ENCODE peak calls at places on chromosome 14, in five cellular contexts. H is stomach, F is GM12878, X is HepG2, Y is transverse colon. M is an unnamed sample.

GRCh38 chr14:68199465-68200145 is 380.0 kb downstream of the RAD51B start:
- DNase-seq in Y (no peak), H (peak), X (no peak), F (no peak), M (no peak)

GRCh38 chr14:37546621-37547447 is 48.2 kb downstream of the FOXA1 start:
- DNase-seq in F (no peak), Y (no peak), H (no peak), X (peak), M (no peak)

GRCh38 chr14:89201645-89202044 is 215.4 kb downstream of the FOXN3 start:
- DNase-seq in F (peak), H (no peak), X (no peak), Y (no peak), M (no peak)

GRCh38 chr14:54374117-54374884 is 22.5 kb upstream of the CDKN3 start:
- DNase-seq in H (no peak), Y (no peak), F (no peak), X (peak), M (no peak)

GRCh38 chr14:64806202-64806861 is 73.4 kb downstream of the SPTB start:
- DNase-seq in X (peak), F (no peak), H (peak), Y (no peak), M (peak)

GRCh38 chr14:101103321-101103901 is 199.9 kb upstream of the RTL1 start:
- DNase-seq in X (no peak), Y (no peak), H (peak), F (no peak), M (peak)

GRCh38 chr14:87966816-87967215 is 26.2 kb downstream of the GALC start:
- DNase-seq in F (no peak), H (no peak), X (no peak), Y (no peak), M (no peak)

GRCh38 chr14:22901799-22902198 is 17.1 kb downstream of the RBM23 start:
- DNase-seq in Y (no peak), H (no peak), X (no peak), F (no peak), M (no peak)

GRCh38 chr14:67010602-67011001 is 178.6 kb upstream of the GARIN2 start:
- DNase-seq in Y (no peak), F (no peak), X (no peak), H (no peak), M (no peak)

GRCh38 chr14:55130194-55130550 is 1.1 kb downstream of the LGALS3 start:
- DNase-seq in X (peak), F (no peak), H (peak), Y (no peak), M (no peak)

GRCh38 chr14:68795602-68796417 is 2.9 kb upstream of the ZFP36L1 start:
- DNase-seq in H (peak), F (no peak), Y (peak), X (peak), M (peak)

GRCh38 chr14:104441275-104442106 is 138.1 kb upstream of the C14orf180 start:
- DNase-seq in H (no peak), F (no peak), Y (no peak), X (no peak), M (peak)

GRCh38 chr14:102799684-102800562 is 22.7 kb downstream of the TRAF3 start:
- DNase-seq in H (no peak), Y (no peak), F (no peak), X (no peak), M (no peak)

GRCh38 chr14:72780771-72781170 is 113.1 kb downstream of the DPF3 start:
- DNase-seq in Y (no peak), F (no peak), H (no peak), X (no peak), M (no peak)

GRCh38 chr14:93725002-93725582 is 63.2 kb downstream of the PRIMA1 start:
- DNase-seq in H (no peak), Y (no peak), F (no peak), X (no peak), M (peak)

GRCh38 chr14:51860836-51861583 is 598 bp downstream of the GNG2 start:
- DNase-seq in H (no peak), F (no peak), X (no peak), Y (no peak), M (no peak)

GRCh38 chr14:70595443-70596185 is 4.8 kb downstream of the MED6 start:
- DNase-seq in Y (no peak), X (no peak), H (no peak), F (no peak), M (no peak)

GRCh38 chr14:92702441-92702918 is 45.9 kb downstream of the LGMN start:
- DNase-seq in X (no peak), Y (no peak), F (peak), H (no peak), M (peak)

GRCh38 chr14:61537567-61538463 is 157.5 kb upstream of the HIF1A start:
- DNase-seq in X (peak), Y (peak), F (no peak), H (peak), M (no peak)

GRCh38 chr14:103932791-103933490 is 4.7 kb downstream of the TDRD9 start:
- DNase-seq in H (no peak), X (no peak), F (no peak), Y (no peak), M (no peak)

GRCh38 chr14:105891631-105892452 is 365.5 kb downstream of the TMEM121 start:
- DNase-seq in F (no peak), H (peak), Y (peak), X (no peak), M (no peak)

GRCh38 chr14:34693228-34693939 is 21.0 kb downstream of the CFL2 start:
- DNase-seq in H (peak), X (peak), F (no peak), Y (peak), M (no peak)

GRCh38 chr14:101962503-101962874 is 1.9 kb upstream of the DYNC1H1 start:
- DNase-seq in F (no peak), Y (peak), X (peak), H (peak), M (peak)

GRCh38 chr14:69321601-69322330 is 61.8 kb downstream of the GALNT16 start:
- DNase-seq in Y (no peak), X (no peak), H (no peak), F (no peak), M (peak)

GRCh38 chr14:72801381-72801812 is 92.5 kb downstream of the DPF3 start:
- DNase-seq in F (no peak), X (no peak), H (no peak), Y (no peak), M (no peak)

GRCh38 chr14:51562816-51563215 is 88.9 kb upstream of the FRMD6 start:
- DNase-seq in X (no peak), Y (no peak), F (no peak), H (no peak), M (no peak)

GRCh38 chr14:81247271-81247766 is 26.6 kb upstream of the GTF2A1 start:
- DNase-seq in Y (no peak), H (peak), F (no peak), X (no peak), M (no peak)

GRCh38 chr14:72578514-72578913 is 315.4 kb downstream of the DPF3 start:
- DNase-seq in F (no peak), H (no peak), X (no peak), Y (no peak), M (no peak)

GRCh38 chr14:96029089-96029650 is 10.0 kb upstream of the C14orf132 start:
- DNase-seq in F (no peak), H (no peak), X (no peak), Y (no peak), M (no peak)

GRCh38 chr14:96027356-96028335 is 11.5 kb upstream of the C14orf132 start:
- DNase-seq in X (no peak), Y (no peak), F (no peak), H (no peak), M (no peak)

GRCh38 chr14:96031691-96032090 is 7.5 kb upstream of the C14orf132 start:
- DNase-seq in X (no peak), F (no peak), Y (no peak), H (no peak), M (no peak)

GRCh38 chr14:96030136-96030760 is 8.9 kb upstream of the C14orf132 start:
- DNase-seq in X (no peak), F (no peak), Y (no peak), H (no peak), M (no peak)
- TF ChIP-seq EP300 in X (no peak), F (no peak), Y (no peak), H (peak), M (no peak)

GRCh38 chr14:75290851-75291250 is 12.2 kb downstream of the FOS start:
- DNase-seq in H (no peak), F (no peak), X (no peak), Y (no peak), M (peak)
- TF ChIP-seq POLR2AphosphoS5 in H (no peak), F (no peak), X (no peak), Y (no peak), M (no peak)

GRCh38 chr14:48703728-48704467 is 882.3 kb downstream of the RPS29 start:
- DNase-seq in H (no peak), F (no peak), X (no peak), Y (no peak), M (no peak)
- TF ChIP-seq EP300 in H (no peak), F (no peak), X (no peak), Y (no peak), M (no peak)

GRCh38 chr14:99564256-99564902 is 39.6 kb downstream of the CCDC85C start:
- DNase-seq in F (no peak), X (peak), H (peak), Y (no peak), M (no peak)

GRCh38 chr14:99564903-99565259 is 39.1 kb downstream of the CCDC85C start:
- DNase-seq in F (no peak), Y (no peak), X (no peak), H (no peak), M (no peak)

GRCh38 chr14:99561827-99562226 is 42.2 kb downstream of the CCDC85C start:
- DNase-seq in X (no peak), Y (no peak), F (no peak), H (no peak), M (no peak)

GRCh38 chr14:99563749-99564129 is 40.3 kb downstream of the CCDC85C start:
- DNase-seq in X (no peak), Y (no peak), F (no peak), H (no peak), M (no peak)

GRCh38 chr14:99562848-99563748 is 40.9 kb downstream of the CCDC85C start:
- DNase-seq in X (peak), F (no peak), H (peak), Y (peak), M (no peak)
- TF ChIP-seq POLR2AphosphoS5 in X (no peak), F (no peak), H (peak), Y (peak), M (no peak)

GRCh38 chr14:29584992-29585391 is 342.7 kb downstream of the PRKD1 start:
- DNase-seq in Y (peak), F (no peak), H (no peak), X (peak), M (no peak)
- TF ChIP-seq EP300 in Y (no peak), F (no peak), H (no peak), X (no peak), M (no peak)

DNA sequence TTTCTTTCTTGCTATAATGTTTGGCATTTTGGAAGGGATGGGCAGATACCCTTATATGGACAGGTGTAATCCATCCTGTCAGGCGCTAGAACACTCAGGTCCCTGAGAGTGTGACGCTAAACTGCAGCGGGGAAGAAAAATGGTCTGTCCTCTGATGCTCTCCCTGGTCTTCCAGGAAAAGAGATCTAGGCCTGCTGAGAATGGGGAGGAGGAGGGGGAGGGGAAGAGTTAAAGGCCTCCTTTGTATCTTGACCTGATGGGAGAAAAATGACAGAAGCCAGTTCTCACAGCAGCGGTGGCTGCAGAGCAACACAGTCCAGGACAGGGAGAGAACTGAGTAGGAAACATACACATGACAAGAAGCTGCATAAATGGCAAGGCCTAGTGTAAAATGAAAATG is 61.1 kb downstream of the RPS6KA5 start:
- DNase-seq in X (no peak), Y (no peak), H (no peak), F (no peak), M (no peak)
- TF ChIP-seq POLR2AphosphoS5 in X (no peak), Y (peak), H (no peak), F (no peak), M (no peak)

GRCh38 chr14:82309199-82309598 is 775.5 kb upstream of the SEL1L start:
- DNase-seq in Y (no peak), F (no peak), H (no peak), X (no peak), M (no peak)

GRCh38 chr14:82313889-82314288 is 780.2 kb upstream of the SEL1L start:
- DNase-seq in X (no peak), Y (no peak), F (no peak), H (no peak), M (no peak)
- TF ChIP-seq EP300 in X (no peak), Y (no peak), F (no peak), H (no peak), M (no peak)

GRCh38 chr14:91323031-91323430 is 78.5 kb upstream of the GPR68 start:
- DNase-seq in H (no peak), Y (no peak), F (no peak), X (no peak), M (no peak)

GRCh38 chr14:91324606-91324950 is 80.1 kb upstream of the GPR68 start:
- DNase-seq in X (no peak), Y (no peak), H (no peak), F (no peak), M (no peak)

GRCh38 chr14:91322623-91323022 is 78.1 kb upstream of the GPR68 start:
- DNase-seq in F (no peak), H (no peak), X (no peak), Y (no peak), M (no peak)

GRCh38 chr14:91325211-91325610 is 80.7 kb upstream of the GPR68 start:
- DNase-seq in X (no peak), Y (no peak), H (no peak), F (no peak), M (no peak)

GRCh38 chr14:91323671-91324605 is 79.4 kb upstream of the GPR68 start:
- DNase-seq in H (peak), X (peak), F (peak), Y (peak), M (peak)
- TF ChIP-seq POLR2AphosphoS5 in H (peak), X (no peak), F (peak), Y (no peak), M (no peak)

DNA sequence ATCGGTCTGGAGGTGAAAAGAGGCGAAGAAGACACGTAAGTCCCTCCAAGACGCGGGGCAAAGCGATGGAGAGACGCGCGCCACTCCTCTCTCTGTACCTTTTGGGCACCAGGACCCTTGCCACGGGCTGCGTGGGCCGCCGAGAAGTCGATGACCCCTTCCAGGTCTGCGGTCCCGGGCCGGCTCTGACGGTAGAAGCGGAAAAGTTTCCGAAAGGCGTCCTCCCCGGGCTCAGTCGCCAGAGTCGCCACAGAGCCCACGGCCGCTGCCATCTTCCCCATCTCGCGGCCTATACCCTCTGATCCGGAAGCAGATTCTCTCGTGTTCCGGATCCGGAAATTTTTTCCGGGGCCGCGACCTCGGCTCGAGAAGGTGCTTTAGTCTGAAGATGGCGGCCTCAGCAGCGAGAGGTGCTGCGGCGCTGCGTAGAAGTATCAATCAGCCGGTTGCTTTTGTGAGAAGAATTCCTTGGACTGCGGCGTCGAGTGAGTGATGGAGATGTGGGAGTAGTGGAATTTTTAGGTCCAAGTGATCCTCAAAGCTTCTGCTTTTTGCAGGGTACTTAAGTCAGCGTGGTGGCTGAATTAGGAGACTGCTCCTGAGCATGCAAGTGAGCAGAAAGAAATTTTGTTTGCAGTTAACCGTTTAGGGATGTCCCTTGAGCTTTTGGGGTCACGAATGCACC is at the start of the genes ALKBH1 and SLIRP:
- DNase-seq in X (peak), F (peak), H (peak), Y (peak), M (peak)
- TF ChIP-seq EP300 in X (no peak), F (no peak), H (no peak), Y (peak), M (no peak)